ENCODE peak calls at places on chromosomes 3 and 15, in four cellular contexts. L is ovary, B is sigmoid colon, W is Peyer's patch. C is an unnamed sample. For H3K4me1, the result is how much of the 10 kb centered on the place peaks cover.

GRCh38 chr15:35168464-35168863 is 83.4 kb upstream of the NANOGP8 start:
- DNase-seq in W (no peak), B (no peak), L (no peak), C (no peak)

GRCh38 chr15:25805006-25805405 is 58.1 kb downstream of the ATP10A start:
- DNase-seq in B (no peak), L (no peak), W (no peak), C (no peak)

GRCh38 chr15:52419494-52419893 is 109.2 kb downstream of the MYO5A start:
- DNase-seq in B (no peak), L (no peak), W (no peak), C (no peak)

GRCh38 chr15:36501063-36501678 is 78.3 kb upstream of the CDIN1 start:
- DNase-seq in L (no peak), B (no peak), W (no peak), C (peak)

GRCh38 chr3:192645437-192645836 is 81.9 kb downstream of the FGF12 start:
- DNase-seq in W (no peak), L (no peak), B (no peak), C (no peak)

GRCh38 chr15:34893967-34894366 is 75.6 kb downstream of the AQR start:
- DNase-seq in B (no peak), L (no peak), W (no peak), C (no peak)

GRCh38 chr3:104846270-104846669 is 520.4 kb upstream of the ALCAM start:
- DNase-seq in W (no peak), L (no peak), B (no peak), C (no peak)

GRCh38 chr15:100558771-100559254 is 30.1 kb upstream of the CERS3 start:
- DNase-seq in W (no peak), L (no peak), B (no peak), C (no peak)

GRCh38 chr3:158532099-158532734 is 38.8 kb upstream of the MLF1 start:
- DNase-seq in W (no peak), L (no peak), B (no peak), C (no peak)

GRCh38 chr3:49411550-49411967 is 217 bp downstream of the RHOA start:
- DNase-seq in W (peak), B (peak), L (peak), C (peak)

GRCh38 chr15:70491183-70491621 is 272.2 kb downstream of the UACA start:
- DNase-seq in L (no peak), W (no peak), B (no peak), C (no peak)

GRCh38 chr15:88029696-88030095 is 226.8 kb downstream of the NTRK3 start:
- DNase-seq in W (no peak), B (no peak), L (no peak), C (no peak)

GRCh38 chr15:33639968-33640367 is 328.3 kb upstream of the CHRM5 start:
- DNase-seq in W (no peak), L (no peak), B (no peak), C (no peak)

GRCh38 chr15:40739042-40739441 is 16.0 kb downstream of the RMDN3 start:
- DNase-seq in B (peak), W (no peak), L (no peak), C (no peak)

GRCh38 chr15:38174691-38175090 is 77.9 kb upstream of the SPRED1 start:
- DNase-seq in L (no peak), B (no peak), W (no peak), C (no peak)

GRCh38 chr3:19221081-19221480 is 72.8 kb downstream of the KCNH8 start:
- DNase-seq in W (no peak), B (no peak), L (no peak), C (no peak)

GRCh38 chr3:174035317-174035886 is 637.9 kb downstream of the NLGN1 start:
- DNase-seq in B (no peak), L (no peak), W (no peak), C (no peak)

GRCh38 chr3:193292386-193292785 is 51.4 kb downstream of the PLAAT1 start:
- DNase-seq in B (no peak), W (no peak), L (no peak), C (no peak)

GRCh38 chr15:68204776-68205557 is at the start of gene CALML4:
- DNase-seq in L (peak), B (peak), W (no peak), C (peak)
- H3K4me1 ChIP-seq in L (under half), B (under half), W (under half), C (under half)

GRCh38 chr15:59256538-59256937 is 49.9 kb downstream of the LDHAL6B start:
- DNase-seq in B (no peak), W (no peak), L (no peak), C (no peak)

GRCh38 chr15:59258317-59258716 is 51.7 kb downstream of the LDHAL6B start:
- DNase-seq in W (no peak), B (no peak), L (no peak), C (no peak)

GRCh38 chr15:59262316-59262715 is 55.7 kb downstream of the LDHAL6B start:
- DNase-seq in W (no peak), B (no peak), L (no peak), C (no peak)

GRCh38 chr15:59259137-59259943 is 52.7 kb downstream of the LDHAL6B start:
- DNase-seq in L (no peak), B (no peak), W (no peak), C (no peak)

DNA sequence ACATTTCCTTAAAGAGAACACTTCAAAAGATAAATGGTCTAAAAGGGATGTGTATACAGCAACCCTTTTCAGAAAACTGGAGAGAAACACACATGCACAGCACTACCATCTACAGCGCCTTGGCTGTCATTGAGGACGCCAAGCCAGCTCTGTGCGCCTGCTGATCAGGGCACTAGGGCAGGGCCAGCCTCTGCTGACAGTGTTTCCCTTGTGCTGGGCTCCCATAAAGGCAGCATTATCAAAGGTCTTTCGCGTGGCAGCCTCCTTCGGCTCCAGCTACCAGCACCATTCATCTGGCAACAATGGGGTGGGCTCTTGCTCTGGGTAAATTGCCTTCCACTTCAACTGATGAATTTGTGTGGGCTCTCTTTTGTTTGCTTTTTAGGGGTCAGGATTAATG is 53.4 kb downstream of the LDHAL6B start:
- DNase-seq in L (no peak), B (no peak), W (no peak), C (no peak)
- TF ChIP-seq POLR2A in L (no peak), B (no peak), W (peak), C (no peak)

GRCh38 chr3:167829057-167829456 is 93.5 kb downstream of the SERPINI1 start:
- DNase-seq in W (no peak), B (no peak), L (no peak), C (no peak)
- H3K4me1 ChIP-seq in W (under half), B (under half), L (under half), C (under half)

GRCh38 chr15:73052679-73053397 is 575 bp downstream of the NEO1 start:
- DNase-seq in W (peak), L (peak), B (peak), C (peak)

GRCh38 chr15:73053398-73053723 is 1.1 kb downstream of the NEO1 start:
- DNase-seq in W (no peak), B (no peak), L (no peak), C (no peak)

GRCh38 chr15:73050561-73051297 is 1.5 kb upstream of the NEO1 start:
- DNase-seq in B (no peak), W (no peak), L (no peak), C (no peak)

GRCh38 chr15:73051402-73051810 is 857 bp upstream of the NEO1 start:
- DNase-seq in B (peak), L (peak), W (peak), C (peak)

DNA sequence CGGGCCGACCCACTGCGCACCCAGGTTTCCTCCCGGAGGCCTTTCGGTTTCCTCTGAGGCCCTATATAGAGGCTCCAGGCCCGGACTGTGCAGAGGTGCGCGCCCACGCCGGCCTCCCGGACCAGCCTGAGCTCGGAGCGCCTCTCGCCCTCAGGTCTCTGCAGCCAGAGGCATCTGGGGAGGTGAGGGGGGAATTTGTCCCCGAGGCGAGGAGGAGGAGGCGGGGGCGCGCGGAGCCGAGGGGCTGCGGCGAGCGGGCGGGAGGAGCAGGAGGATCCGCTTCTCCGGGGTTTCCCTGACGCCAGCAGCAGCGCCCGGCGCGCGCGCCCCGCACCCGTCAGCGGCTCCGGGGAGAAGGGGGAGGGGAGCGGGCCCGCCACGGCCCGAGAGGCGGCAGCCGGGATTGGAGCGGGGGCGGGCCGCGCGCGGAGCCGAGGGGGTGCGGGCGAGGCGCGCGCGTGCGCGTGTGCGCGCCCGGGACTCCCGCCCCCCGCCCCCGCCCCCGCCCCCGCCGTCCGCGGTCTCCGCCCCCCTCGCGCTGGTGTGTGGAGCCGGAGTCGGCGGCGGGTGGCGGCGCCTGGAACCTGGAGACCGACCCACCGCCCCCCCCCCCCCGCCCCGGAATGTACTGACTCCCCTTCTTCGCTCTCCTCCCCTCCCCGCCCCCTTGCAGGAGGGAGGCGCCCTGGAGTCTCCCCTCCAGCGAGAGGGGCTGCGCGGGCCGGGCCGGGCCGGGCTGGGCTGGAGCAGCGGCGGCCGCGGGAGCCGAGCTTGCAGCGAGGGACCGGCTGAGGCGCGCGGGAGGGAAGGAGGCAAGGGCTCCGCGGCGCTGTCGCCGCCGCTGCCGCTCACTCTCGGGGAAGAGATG is at the start of gene NEO1:
- DNase-seq in W (peak), L (peak), B (peak), C (peak)
- TF ChIP-seq POLR2A in W (peak), L (peak), B (peak), C (peak)

DNA sequence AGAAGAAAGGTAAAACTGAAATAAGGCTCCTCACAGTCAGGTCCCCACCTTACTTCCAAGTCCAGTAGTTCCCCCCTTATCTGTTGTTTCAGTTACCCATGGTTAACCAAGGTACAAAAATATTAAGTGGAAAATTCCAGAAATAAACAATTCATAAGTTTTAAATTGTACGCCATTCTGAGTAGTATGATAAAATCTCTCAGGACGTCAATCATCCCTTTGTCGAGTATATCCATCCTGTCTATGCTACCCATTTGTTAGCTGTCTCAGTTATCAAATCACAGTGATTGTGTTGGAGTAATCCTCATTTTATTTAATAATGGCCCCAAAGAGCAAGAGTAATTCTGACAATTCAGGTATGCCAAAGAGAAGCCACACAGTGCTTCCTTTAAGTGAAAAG is 43.9 kb downstream of the LRRFIP2 start:
- DNase-seq in L (no peak), B (no peak), W (no peak), C (no peak)
- H3K4me1 ChIP-seq in L (under half), B (under half), W (under half), C (under half)

GRCh38 chr15:80588801-80589200 is 106.3 kb upstream of the ABHD17C start:
- DNase-seq in L (no peak), W (no peak), B (no peak), C (no peak)
- TF ChIP-seq POLR2A in L (no peak), W (no peak), B (no peak), C (no peak)

GRCh38 chr15:41936155-41936554 is 36.2 kb downstream of the EHD4 start:
- DNase-seq in W (no peak), L (no peak), B (peak), C (no peak)
- H3K4me1 ChIP-seq in W (under half), L (under half), B (under half), C (under half)

GRCh38 chr15:96138985-96139384 is 191.5 kb upstream of the NR2F2 start:
- DNase-seq in L (no peak), W (no peak), B (no peak), C (no peak)

GRCh38 chr15:96130734-96131133 is 199.8 kb upstream of the NR2F2 start:
- DNase-seq in B (no peak), L (no peak), W (no peak), C (no peak)

GRCh38 chr15:96132126-96132525 is 198.4 kb upstream of the NR2F2 start:
- DNase-seq in B (no peak), W (no peak), L (no peak), C (no peak)

DNA sequence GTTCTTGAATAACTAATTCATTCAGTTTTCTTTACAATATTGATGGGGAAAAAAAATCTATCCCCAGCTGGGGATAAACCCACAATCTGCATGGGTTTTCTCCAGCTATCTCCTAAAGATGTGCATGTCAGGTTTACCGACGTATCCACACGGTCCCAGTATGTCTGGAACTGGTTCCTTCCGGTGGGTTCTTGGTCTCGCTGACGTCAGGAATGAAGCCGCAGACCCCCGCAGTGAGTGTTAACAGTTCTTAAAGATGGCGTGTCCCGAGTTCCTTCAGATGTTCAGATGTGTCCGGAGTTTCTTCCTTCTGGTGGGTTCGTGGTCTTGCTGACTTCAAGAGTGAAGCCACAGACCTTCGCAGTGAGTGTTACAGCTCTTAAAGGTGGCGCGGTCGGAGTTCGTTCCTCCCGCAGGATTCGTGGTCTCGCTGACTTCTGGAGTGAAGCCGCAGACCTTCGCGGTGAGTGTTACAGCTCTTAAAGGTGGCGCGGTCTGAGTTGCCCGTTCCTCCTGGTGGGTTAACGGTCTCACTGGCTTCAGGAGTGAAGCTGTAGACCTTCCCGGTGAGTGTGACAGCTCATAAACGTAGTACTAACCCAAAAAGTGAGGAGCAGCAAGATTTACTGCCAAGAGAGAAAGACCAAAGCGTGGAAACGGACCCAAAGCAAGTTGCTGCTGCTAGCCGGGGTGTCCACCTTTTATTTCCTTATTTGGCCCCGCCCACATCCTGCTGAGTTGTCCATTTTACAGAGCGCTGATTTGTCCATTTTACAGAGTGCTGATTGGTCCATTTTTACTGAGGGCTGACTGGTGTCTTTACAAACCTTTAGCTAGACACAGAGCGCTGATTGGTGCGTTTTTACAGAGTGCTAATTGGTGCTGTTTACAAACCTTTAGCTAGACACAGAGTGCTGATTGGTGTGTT is 195.1 kb upstream of the NR2F2 start:
- DNase-seq in W (no peak), L (no peak), B (no peak), C (no peak)
- TF ChIP-seq POLR2A in W (no peak), L (no peak), B (no peak), C (no peak)

GRCh38 chr15:72369964-72370363 is 5.8 kb downstream of the HEXA start:
- DNase-seq in W (no peak), L (no peak), B (no peak), C (no peak)
- H3K4me1 ChIP-seq in W (under half), L (under half), B (under half), C (under half)